ENCODE peak calls at places on chromosomes 11 and 22, in seven cellular contexts. H is GM12892, B is SK-N-SH, Y is GM12878, K is H1, A is K562, Z is HepG2. S is an unnamed sample.

GRCh38 chr11:33949201-33949913 is 57.5 kb upstream of the LMO2 start:
- DNase-seq in K (no peak), Z (no peak), Y (no peak), A (no peak), B (no peak), H (no peak), S (no peak)

GRCh38 chr22:18085188-18085587 is 7.4 kb downstream of the PEX26 start:
- DNase-seq in H (no peak), K (no peak), Z (no peak), B (no peak), A (no peak), Y (no peak), S (no peak)

GRCh38 chr22:23909258-23909898 is 15.2 kb downstream of the MIF start:
- DNase-seq in K (no peak), Z (no peak), H (no peak), Y (no peak), B (no peak), A (no peak), S (no peak)

GRCh38 chr11:72227316-72228228 is 3.0 kb downstream of the INPPL1 start:
- DNase-seq in H (no peak), B (no peak), Y (no peak), Z (no peak), K (no peak), A (no peak), S (no peak)

GRCh38 chr22:42368379-42369249 is 63.6 kb downstream of the NFAM1 start:
- DNase-seq in K (peak; percentile 88), B (no peak), Y (no peak), Z (no peak), A (no peak), H (no peak), S (no peak)

GRCh38 chr11:124844664-124845079 is 20.6 kb upstream of the ROBO3 start:
- DNase-seq in H (no peak), K (no peak), A (no peak), Y (no peak), B (peak; percentile 16), Z (no peak), S (no peak)

GRCh38 chr11:8577791-8578581 is 16.0 kb downstream of the STK33 start:
- DNase-seq in Y (no peak), K (no peak), B (no peak), Z (no peak), A (no peak), H (no peak), S (no peak)

GRCh38 chr11:31883435-31883834 is 72.3 kb upstream of the PAX6 start:
- DNase-seq in H (no peak), B (no peak), A (no peak), K (no peak), Z (no peak), Y (no peak), S (no peak)

GRCh38 chr11:122634507-122634906 is 21.0 kb upstream of the UBASH3B start:
- DNase-seq in Z (no peak), H (no peak), A (no peak), B (no peak), Y (no peak), K (peak; percentile 68), S (no peak)

GRCh38 chr11:68997124-68997994 is 15.7 kb downstream of the MRGPRF start:
- DNase-seq in H (no peak), A (no peak), Z (no peak), K (no peak), B (peak; percentile 19), Y (no peak), S (no peak)

GRCh38 chr11:35218956-35219355 is 80.0 kb downstream of the CD44 start:
- DNase-seq in B (no peak), Z (no peak), A (no peak), Y (no peak), K (no peak), H (no peak), S (no peak)

GRCh38 chr22:29370556-29370955 is 17.8 kb downstream of the AP1B1 start:
- DNase-seq in Y (no peak), B (no peak), A (no peak), K (peak; percentile 49), Z (no peak), H (no peak), S (no peak)

GRCh38 chr11:17972987-17973386 is 39.9 kb downstream of the SERGEF start:
- DNase-seq in Y (no peak), B (peak; percentile 61), H (no peak), A (peak; percentile 51), K (peak; percentile 77), Z (peak; percentile 23), S (no peak)

GRCh38 chr11:4531666-4532065 is 13.3 kb upstream of the OR52M1 start:
- DNase-seq in K (no peak), Y (no peak), A (no peak), Z (peak; percentile 24), B (no peak), H (no peak), S (no peak)

GRCh38 chr22:19760652-19761002 is at the start of gene TBX1:
- DNase-seq in B (peak; percentile 65), A (no peak), K (no peak), Y (no peak), Z (no peak), H (no peak), S (no peak)

GRCh38 chr22:46381142-46381541 is 45.6 kb downstream of the TRMU start:
- DNase-seq in A (no peak), Z (no peak), K (no peak), Y (no peak), B (no peak), H (no peak), S (no peak)

GRCh38 chr22:19003518-19003917 is 67.4 kb upstream of the PRODH start:
- DNase-seq in Y (no peak), B (no peak), H (no peak), A (no peak), Z (no peak), K (no peak), S (no peak)

GRCh38 chr22:41596776-41597634 is 7.4 kb upstream of the PMM1 start:
- DNase-seq in H (no peak), Y (no peak), Z (peak; percentile 39), B (peak; percentile 76), A (peak; percentile 48), K (peak; percentile 87), S (no peak)

GRCh38 chr22:46053563-46054090 is 76.7 kb upstream of the WNT7B start:
- DNase-seq in K (no peak), Z (no peak), A (no peak), B (peak; percentile 94), H (peak; percentile 62), Y (no peak), S (peak; percentile 57)

GRCh38 chr11:70854891-70855556 is 397.4 kb downstream of the SHANK2 start:
- DNase-seq in K (no peak), A (no peak), B (peak; percentile 88), Y (no peak), H (no peak), Z (no peak), S (no peak)

GRCh38 chr22:25495286-25495685 is 69.2 kb upstream of the GRK3 start:
- DNase-seq in Y (no peak), B (no peak), A (no peak), H (no peak), K (no peak), Z (no peak), S (no peak)

GRCh38 chr22:42780070-42780540 is 59.4 kb upstream of the A4GALT start:
- DNase-seq in Z (peak; percentile 87), Y (peak; percentile 59), A (peak; percentile 54), H (no peak), B (peak; percentile 61), K (no peak), S (no peak)

GRCh38 chr11:66555416-66555815 is 8.7 kb downstream of the ACTN3 start:
- DNase-seq in H (no peak), Y (no peak), K (no peak), A (no peak), B (no peak), Z (no peak), S (no peak)

GRCh38 chr11:120645639-120646038 is 134.1 kb downstream of the GRIK4 start:
- DNase-seq in A (no peak), H (no peak), B (no peak), Z (no peak), K (peak; percentile 90), Y (no peak), S (no peak)

GRCh38 chr22:29799217-29799680 is 32.1 kb downstream of the UQCR10 start:
- DNase-seq in B (peak; percentile 71), Y (no peak), K (no peak), A (peak; percentile 82), Z (peak; percentile 90), H (no peak), S (no peak)

GRCh38 chr22:23216331-23217170 is 36.2 kb downstream of the BCR start:
- DNase-seq in B (no peak), A (peak; percentile 53), Z (peak; percentile 92), K (no peak), H (no peak), Y (no peak), S (no peak)

GRCh38 chr22:24982301-24983056 is 30.0 kb downstream of the KIAA1671 start:
- DNase-seq in H (no peak), K (no peak), A (no peak), Y (no peak), Z (no peak), B (no peak), S (no peak)

GRCh38 chr11:10881892-10882291 is 24.0 kb upstream of the ZBED5 start:
- DNase-seq in Y (no peak), K (no peak), Z (no peak), A (no peak), H (no peak), B (no peak), S (no peak)

GRCh38 chr11:10876168-10876567 is 18.3 kb upstream of the ZBED5 start:
- DNase-seq in B (no peak), Y (no peak), Z (no peak), H (no peak), K (no peak), A (no peak), S (no peak)

GRCh38 chr11:10875430-10876021 is 17.7 kb upstream of the ZBED5 start:
- DNase-seq in B (no peak), Y (no peak), K (no peak), A (no peak), H (no peak), Z (no peak), S (no peak)

GRCh38 chr11:10878408-10879214 is 20.8 kb upstream of the ZBED5 start:
- DNase-seq in A (peak; percentile 48), H (no peak), Y (peak; percentile 19), K (no peak), B (peak; percentile 47), Z (peak; percentile 58), S (no peak)
- TF ChIP-seq TAF1 in A (no peak), H (no peak), Y (no peak), K (no peak), B (no peak), Z (no peak), S (no peak)

GRCh38 chr11:117572671-117573070 is 224.3 kb downstream of the DSCAML1 start:
- DNase-seq in B (no peak), Y (no peak), Z (no peak), H (no peak), A (no peak), K (no peak), S (no peak)
- TF ChIP-seq TAF1 in B (no peak), Y (no peak), Z (no peak), H (no peak), A (no peak), K (no peak), S (no peak)

GRCh38 chr11:129023968-129024676 is 81.5 kb upstream of the TP53AIP1 start:
- DNase-seq in Y (no peak), K (peak; percentile 55), A (no peak), B (no peak), H (no peak), Z (no peak), S (no peak)
- TF ChIP-seq TAF1 in Y (no peak), K (peak; percentile 31), A (no peak), B (no peak), H (no peak), Z (no peak), S (no peak)

GRCh38 chr22:39545310-39546063 is 12.9 kb upstream of the RPS19BP1 start:
- DNase-seq in Z (no peak), Y (no peak), K (peak; percentile 92), A (peak; percentile 49), H (no peak), B (no peak), S (no peak)
- TF ChIP-seq TAF1 in Z (no peak), Y (no peak), K (no peak), A (no peak), H (no peak), B (no peak), S (no peak)

S was measured in GM12891.